ENCODE peak calls at places on chromosomes 2 and 18, in ten cellular contexts. N is tibial artery; E is heart left ventricle; I is lower lobe of right lung; V is cardiac muscle cell; P is HCT116; L is ovary; K is stomach; H is thyroid gland; S is CD8-positive, alpha-beta T cell. F is an unnamed sample. For H3K4me1, the result is how much of the 10 kb centered on the place peaks cover.

GRCh38 chr2:131445896-131446295 is 30.0 kb upstream of the TUBA3D start:
- DNase-seq in N (no peak), E (no peak), I (no peak), V (no peak), P (no peak), L (no peak), K (no peak), H (no peak), S (no peak), F (no peak)

GRCh38 chr18:68874361-68874760 is 76.5 kb downstream of the CCDC102B start:
- DNase-seq in N (no peak), E (no peak), I (no peak), V (peak), P (no peak), L (no peak), K (no peak), H (no peak), S (no peak), F (no peak)

GRCh38 chr2:128291161-128291843 is 27.4 kb downstream of the HS6ST1 start:
- DNase-seq in N (no peak), E (no peak), I (no peak), V (no peak), P (no peak), L (no peak), K (no peak), H (no peak), S (no peak), F (no peak)

GRCh38 chr2:215900865-215901264 is 112.5 kb downstream of the MREG start:
- DNase-seq in N (no peak), E (no peak), I (no peak), V (no peak), P (no peak), L (no peak), K (no peak), H (no peak), S (no peak), F (no peak)

GRCh38 chr18:75687626-75688025 is 260.1 kb upstream of the SMIM21 start:
- DNase-seq in N (no peak), E (no peak), I (no peak), V (no peak), P (no peak), L (no peak), K (no peak), H (no peak), S (no peak), F (no peak)

GRCh38 chr18:73431620-73432019 is 563.8 kb upstream of the NETO1 start:
- DNase-seq in N (no peak), E (no peak), I (no peak), V (no peak), P (no peak), L (no peak), K (no peak), H (no peak), S (no peak), F (no peak)

GRCh38 chr2:237253046-237253723 is 160.8 kb downstream of the COL6A3 start:
- DNase-seq in N (no peak), E (no peak), I (no peak), V (no peak), P (no peak), L (no peak), K (no peak), H (no peak), S (no peak), F (no peak)

GRCh38 chr2:2743164-2743571 is 412.1 kb upstream of the MYT1L start:
- DNase-seq in N (no peak), E (peak), I (no peak), V (peak), P (no peak), L (peak), K (no peak), H (peak), S (no peak), F (peak)

GRCh38 chr18:77110400-77110799 is 22.2 kb downstream of the MBP start:
- DNase-seq in N (no peak), E (no peak), I (no peak), V (no peak), P (no peak), L (no peak), K (no peak), H (no peak), S (no peak), F (no peak)

GRCh38 chr2:16034151-16034974 is 94.0 kb downstream of the MYCN start:
- DNase-seq in N (no peak), E (no peak), I (no peak), V (no peak), P (peak), L (no peak), K (no peak), H (peak), S (no peak), F (no peak)
- TF ChIP-seq CTCF in N (no peak), E (no peak), I (no peak), V (no peak), P (peak), L (no peak), K (no peak), H (peak), S (no peak), F (no peak)

GRCh38 chr2:97953867-97954266 is 41.9 kb downstream of the TMEM131 start:
- DNase-seq in N (no peak), E (no peak), I (no peak), V (no peak), P (no peak), L (no peak), K (no peak), H (no peak), S (no peak), F (no peak)
- H3K4me1 ChIP-seq in N (under half), E (half or more), I (under half), V (under half), P (under half), L (under half), K (under half), H (under half), S (under half), F (half or more)

GRCh38 chr18:67200665-67201064 is 315.9 kb downstream of the DSEL start:
- DNase-seq in N (no peak), E (no peak), I (no peak), V (no peak), P (no peak), L (no peak), K (no peak), H (no peak), S (no peak), F (no peak)

GRCh38 chr18:67194886-67195285 is 321.6 kb downstream of the DSEL start:
- DNase-seq in N (no peak), E (no peak), I (no peak), V (no peak), P (no peak), L (no peak), K (no peak), H (no peak), S (no peak), F (no peak)

DNA sequence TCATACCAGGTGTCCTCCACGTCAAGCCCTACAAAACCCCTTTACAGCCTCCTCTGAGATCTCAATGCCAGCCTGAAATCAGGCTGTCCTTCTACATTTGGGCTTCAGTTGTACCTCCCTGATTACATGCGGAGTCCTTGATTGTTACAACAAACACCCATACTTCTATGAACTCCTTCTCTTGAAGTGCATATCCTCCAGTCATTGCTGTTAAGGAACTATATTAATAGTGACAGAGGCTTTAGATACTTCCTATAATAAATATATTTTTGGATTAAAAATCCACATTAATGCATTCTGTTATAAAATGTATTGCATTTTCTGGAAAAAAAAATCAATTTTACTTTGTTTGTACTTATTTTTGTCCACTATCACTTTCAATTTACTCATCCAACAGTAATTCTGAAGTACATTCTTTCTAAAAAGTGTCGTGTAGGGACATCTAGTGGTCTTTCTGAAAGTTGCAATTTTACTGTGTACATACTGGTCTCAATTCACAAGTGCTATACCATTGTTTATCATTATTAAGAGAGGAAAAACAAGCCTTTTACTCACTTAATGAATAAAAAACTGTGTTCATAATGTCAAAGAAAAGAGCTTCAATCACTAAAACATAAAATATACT is 316.4 kb downstream of the DSEL start:
- DNase-seq in N (no peak), E (no peak), I (no peak), V (peak), P (peak), L (no peak), K (no peak), H (no peak), S (no peak), F (no peak)
- TF ChIP-seq CTCF in N (peak), E (peak), I (peak), V (peak), P (peak), L (no peak), K (no peak), H (peak), S (peak), F (peak)

GRCh38 chr18:24195296-24196053 is 56.6 kb downstream of the CABYR start:
- DNase-seq in N (no peak), E (no peak), I (no peak), V (no peak), P (no peak), L (no peak), K (no peak), H (no peak), S (no peak), F (no peak)
- H3K4me1 ChIP-seq in N (under half), E (under half), I (under half), V (under half), P (under half), L (under half), K (under half), H (under half), S (under half), F (under half)

GRCh38 chr2:8416836-8417832 is 264.7 kb upstream of the ID2 start:
- DNase-seq in N (peak), E (no peak), I (no peak), V (no peak), P (no peak), L (no peak), K (no peak), H (no peak), S (no peak), F (no peak)

GRCh38 chr2:8418721-8419120 is 263.1 kb upstream of the ID2 start:
- DNase-seq in N (no peak), E (no peak), I (no peak), V (peak), P (no peak), L (no peak), K (no peak), H (no peak), S (no peak), F (no peak)

GRCh38 chr2:8426577-8426976 is 255.3 kb upstream of the ID2 start:
- DNase-seq in N (no peak), E (no peak), I (no peak), V (no peak), P (no peak), L (no peak), K (no peak), H (no peak), S (no peak), F (no peak)

GRCh38 chr2:8424997-8425900 is 256.6 kb upstream of the ID2 start:
- DNase-seq in N (no peak), E (no peak), I (no peak), V (no peak), P (no peak), L (no peak), K (no peak), H (no peak), S (no peak), F (no peak)

GRCh38 chr2:8421658-8422499 is 260.0 kb upstream of the ID2 start:
- DNase-seq in N (no peak), E (no peak), I (no peak), V (no peak), P (no peak), L (no peak), K (no peak), H (no peak), S (no peak), F (no peak)
- TF ChIP-seq CTCF in N (no peak), E (no peak), I (no peak), V (no peak), P (no peak), L (no peak), K (no peak), H (no peak), S (no peak), F (no peak)

GRCh38 chr2:144467479-144468210 is 52.3 kb downstream of the ZEB2 start:
- DNase-seq in N (no peak), E (no peak), I (no peak), V (no peak), P (no peak), L (no peak), K (no peak), H (no peak), S (no peak), F (no peak)
- H3K4me1 ChIP-seq in N (half or more), E (half or more), I (under half), V (under half), P (under half), L (under half), K (under half), H (under half), S (under half), F (half or more)

GRCh38 chr2:95316466-95317122 is 19.4 kb downstream of the KCNIP3 start:
- DNase-seq in N (no peak), E (no peak), I (no peak), V (peak), P (no peak), L (no peak), K (no peak), H (no peak), S (no peak), F (no peak)
- TF ChIP-seq CTCF in N (no peak), E (no peak), I (no peak), V (no peak), P (no peak), L (no peak), K (no peak), H (no peak), S (no peak), F (no peak)

GRCh38 chr2:33145459-33145858 is 198.7 kb downstream of the LTBP1 start:
- DNase-seq in N (no peak), E (no peak), I (no peak), V (peak), P (no peak), L (no peak), K (no peak), H (no peak), S (no peak), F (no peak)
- H3K4me1 ChIP-seq in N (half or more), E (under half), I (under half), V (under half), P (under half), L (under half), K (under half), H (under half), S (under half), F (half or more)

DNA sequence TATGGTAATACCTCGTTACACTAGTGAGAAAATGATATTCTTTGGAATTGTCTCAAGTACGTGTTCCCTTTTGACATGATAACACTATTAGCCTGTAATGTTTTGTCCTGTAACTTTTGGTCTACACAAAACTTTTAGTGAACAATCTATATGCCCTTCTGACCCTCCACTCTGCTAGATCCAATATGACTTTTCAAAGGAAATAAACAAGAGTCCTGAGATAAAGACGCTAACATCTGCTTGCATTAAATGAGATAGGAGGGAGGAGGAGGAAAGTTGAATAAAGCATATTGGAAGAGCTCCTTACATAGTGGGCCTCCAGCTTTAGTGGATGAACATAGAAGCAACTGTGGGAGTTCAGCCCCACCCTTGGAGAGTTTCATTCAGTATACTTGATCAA is 83.3 kb upstream of the CAVIN2 start:
- DNase-seq in N (no peak), E (no peak), I (no peak), V (no peak), P (no peak), L (no peak), K (no peak), H (no peak), S (no peak), F (no peak)
- TF ChIP-seq CTCF in N (no peak), E (no peak), I (no peak), V (no peak), P (no peak), L (no peak), K (no peak), H (no peak), S (no peak), F (no peak)

DNA sequence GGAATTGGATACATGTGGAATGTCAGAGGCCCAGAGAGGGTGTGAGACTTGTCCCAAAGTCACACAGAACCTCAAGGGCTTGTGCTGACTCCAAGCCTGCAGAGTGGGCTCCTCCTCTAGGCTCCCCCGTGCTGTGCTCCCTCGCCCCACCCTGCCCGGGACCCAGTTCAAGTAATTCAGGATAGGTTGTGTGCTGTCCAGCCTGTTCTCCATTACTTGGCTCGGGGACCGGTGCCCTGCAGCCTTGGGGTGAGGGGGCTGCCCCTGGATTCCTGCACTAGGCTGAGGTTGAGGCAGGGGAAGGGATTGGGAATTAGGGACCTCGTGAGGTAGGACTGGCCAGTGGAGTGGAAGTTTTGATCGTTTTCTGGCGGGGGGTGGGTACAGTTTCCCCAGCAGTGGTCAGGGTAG is 2.8 kb downstream of the CTDSP1 start:
- DNase-seq in N (no peak), E (no peak), I (no peak), V (no peak), P (no peak), L (no peak), K (no peak), H (no peak), S (no peak), F (no peak)
- H3K4me1 ChIP-seq in N (half or more), E (half or more), I (half or more), V (under half), P (under half), L (under half), K (half or more), H (under half), S (half or more), F (half or more)